ENCODE peak calls at places on chromosomes 11 and 22, in four cellular contexts. R is CD8-positive, alpha-beta T cell; J is coronary artery; V is activated B cell treated with CpG ODN at 0.5 μM for 24 hours. N is an unnamed sample.

GRCh38 chr11:110147965-110148709 is 54.9 kb downstream of the ZC3H12C start:
- DNase-seq in R (no peak), J (no peak), V (no peak), N (no peak)

GRCh38 chr22:46564084-46564714 is 26.8 kb upstream of the CELSR1 start:
- DNase-seq in J (no peak), R (no peak), V (no peak), N (no peak)

GRCh38 chr22:33803371-33803770 is 116.9 kb downstream of the LARGE1 start:
- DNase-seq in J (no peak), V (no peak), R (no peak), N (no peak)

GRCh38 chr11:85710912-85711311 is 24.9 kb upstream of the CCDC89 start:
- DNase-seq in R (no peak), V (no peak), J (no peak), N (no peak)

GRCh38 chr11:121643530-121644512 is 191.1 kb upstream of the SORL1-AS1 start:
- DNase-seq in R (no peak), J (no peak), V (no peak), N (no peak)

GRCh38 chr11:83257638-83258229 is 28.4 kb downstream of the CCDC90B start:
- DNase-seq in J (no peak), R (no peak), V (no peak), N (no peak)

GRCh38 chr11:44564653-44565007 is 833 bp upstream of the CD82 start:
- DNase-seq in R (no peak), V (no peak), J (peak; percentile 97), N (no peak)

GRCh38 chr22:32339190-32340012 is 18.3 kb upstream of the RFPL3 start:
- DNase-seq in V (no peak), J (no peak), R (no peak), N (peak; percentile 45)

GRCh38 chr11:124758355-124759267 is 3.5 kb downstream of the ESAM start:
- DNase-seq in V (peak; percentile 72), J (no peak), R (peak; percentile 74), N (no peak)

GRCh38 chr11:114359342-114359741 is 41.0 kb downstream of the C11orf71 start:
- DNase-seq in J (no peak), R (no peak), V (no peak), N (no peak)

GRCh38 chr22:48968201-48968959 is 859.3 kb downstream of the BRD1 start:
- DNase-seq in R (no peak), V (no peak), J (peak; percentile 43), N (peak; percentile 63)

GRCh38 chr11:122025757-122026156 is 90.3 kb downstream of the BLID start:
- DNase-seq in J (no peak), V (no peak), R (no peak), N (no peak)

GRCh38 chr22:21990449-21991308 is 8.1 kb upstream of the TOP3B start:
- DNase-seq in V (no peak), R (no peak), J (no peak), N (no peak)

GRCh38 chr11:126358763-126359160 is 3.3 kb downstream of the ST3GAL4 start:
- DNase-seq in R (no peak), V (no peak), J (no peak), N (no peak)

GRCh38 chr22:33018232-33018864 is 39.8 kb downstream of the SYN3 start:
- DNase-seq in V (peak; percentile 48), R (no peak), J (no peak), N (no peak)

GRCh38 chr11:2380807-2381350 is 3.8 kb downstream of the CD81 start:
- DNase-seq in V (no peak), R (no peak), J (peak; percentile 80), N (no peak)

GRCh38 chr22:20171288-20172037 is 20.6 kb upstream of the CCDC188 start:
- DNase-seq in V (no peak), R (no peak), J (no peak), N (no peak)

GRCh38 chr11:95764267-95764898 is 25.2 kb downstream of the FAM76B start:
- DNase-seq in R (no peak), V (no peak), J (no peak), N (no peak)

GRCh38 chr11:121414141-121414918 is 37.8 kb upstream of the SORL1 start:
- DNase-seq in J (no peak), R (no peak), V (no peak), N (no peak)

GRCh38 chr11:9150944-9151343 is 59.5 kb upstream of the SCUBE2 start:
- DNase-seq in J (no peak), V (no peak), R (no peak), N (no peak)

GRCh38 chr11:10076458-10077141 is 217.4 kb downstream of the SBF2 start:
- DNase-seq in V (peak; percentile 28), R (no peak), J (no peak), N (no peak)

DNA sequence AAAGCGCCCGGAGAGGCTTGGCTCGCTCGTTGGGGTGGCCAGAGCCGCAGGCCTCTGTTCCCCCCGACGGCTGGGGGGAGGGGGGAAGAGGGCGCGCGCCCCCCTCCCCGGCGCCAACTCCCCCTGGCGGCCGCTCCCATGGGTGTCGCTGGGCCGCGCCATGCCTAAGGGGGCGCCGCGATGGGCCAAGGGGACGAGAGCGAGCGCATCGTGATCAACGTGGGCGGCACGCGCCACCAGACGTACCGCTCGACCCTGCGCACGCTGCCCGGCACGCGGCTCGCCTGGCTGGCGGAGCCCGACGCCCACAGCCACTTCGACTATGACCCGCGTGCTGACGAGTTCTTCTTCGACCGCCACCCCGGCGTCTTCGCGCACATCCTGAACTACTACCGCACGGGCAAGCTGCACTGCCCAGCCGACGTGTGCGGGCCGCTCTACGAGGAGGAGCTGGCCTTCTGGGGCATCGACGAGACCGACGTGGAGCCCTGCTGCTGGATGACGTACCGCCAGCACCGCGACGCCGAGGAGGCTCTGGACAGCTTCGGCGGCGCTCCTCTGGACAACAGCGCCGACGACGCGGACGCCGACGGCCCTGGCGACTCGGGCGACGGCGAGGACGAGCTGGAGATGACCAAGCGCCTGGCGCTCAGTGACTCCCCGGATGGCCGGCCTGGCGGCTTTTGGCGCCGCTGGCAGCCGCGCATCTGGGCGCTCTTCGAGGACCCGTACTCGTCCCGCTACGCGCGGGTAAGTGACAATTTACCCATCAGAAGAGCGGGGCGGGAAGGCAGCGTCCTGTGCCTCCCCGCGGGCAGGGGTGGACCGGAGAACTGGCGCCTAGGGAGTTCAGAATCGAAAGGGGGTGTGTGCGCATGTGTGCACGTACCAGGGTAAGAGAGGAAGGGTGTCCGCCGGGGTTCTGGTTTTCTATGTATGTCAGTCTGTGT is 1.5 kb downstream of the KCNC1 start:
- DNase-seq in R (no peak), J (no peak), V (no peak), N (no peak)
- TF ChIP-seq CTCF in R (no peak), J (no peak), V (no peak), N (peak; percentile 75)

GRCh38 chr11:67354314-67355022 is 1.1 kb upstream of the POLD4 start:
- DNase-seq in V (peak; percentile 25), R (no peak), J (peak; percentile 97), N (no peak)
- TF ChIP-seq CTCF in V (no peak), R (no peak), J (no peak), N (no peak)

GRCh38 chr22:38923463-38924196 is 33.8 kb upstream of the APOBEC3A start:
- DNase-seq in J (peak; percentile 82), R (no peak), V (no peak), N (no peak)
- TF ChIP-seq CTCF in J (no peak), R (no peak), V (no peak), N (no peak)

GRCh38 chr22:42880815-42881214 is 23.7 kb upstream of the ARFGAP3 start:
- DNase-seq in R (no peak), V (no peak), J (no peak), N (no peak)
- TF ChIP-seq CTCF in R (no peak), V (no peak), J (no peak), N (peak; percentile 16)

GRCh38 chr22:30947821-30948454 is 20.6 kb downstream of the MORC2 start:
- DNase-seq in V (no peak), J (no peak), R (no peak), N (no peak)
- TF ChIP-seq CTCF in V (no peak), J (no peak), R (peak; percentile 60), N (peak; percentile 73)